ENCODE peak calls at places on chromosomes 6 and 20, in five cellular contexts. F is A549, S is suprapubic skin, W is ovary, D is prostate gland. R is an unnamed sample.

GRCh38 chr20:62361799-62362589 is 5.1 kb downstream of the LAMA5 start:
- DNase-seq in F (peak), S (no peak), W (no peak), D (peak), R (no peak)

GRCh38 chr6:42742116-42742894 is 3.6 kb downstream of the TBCC start:
- DNase-seq in F (no peak), S (no peak), W (no peak), D (no peak), R (no peak)

GRCh38 chr6:21371676-21372161 is 221.8 kb upstream of the SOX4 start:
- DNase-seq in F (peak), S (no peak), W (no peak), D (no peak), R (no peak)

GRCh38 chr6:157982580-157983438 is 1.1 kb downstream of the SYNJ2 start:
- DNase-seq in F (peak), S (peak), W (no peak), D (no peak), R (no peak)

GRCh38 chr6:74001091-74001490 is 305.1 kb downstream of the CD109 start:
- DNase-seq in F (no peak), S (no peak), W (no peak), D (no peak), R (no peak)

GRCh38 chr6:118309337-118310093 is 238.6 kb upstream of the PLN start:
- DNase-seq in F (no peak), S (no peak), W (no peak), D (no peak), R (no peak)

GRCh38 chr20:3680701-3681351 is 984 bp downstream of the ADAM33 start:
- DNase-seq in F (no peak), S (no peak), W (no peak), D (no peak), R (no peak)

GRCh38 chr6:26501482-26501986 is 1.4 kb downstream of the BTN1A1 start:
- DNase-seq in F (no peak), S (no peak), W (peak), D (no peak), R (no peak)

GRCh38 chr20:13261460-13262301 is 40.6 kb downstream of the ISM1 start:
- DNase-seq in F (peak), S (no peak), W (no peak), D (no peak), R (peak)

GRCh38 chr6:113281014-113281810 is 575.9 kb upstream of the MARCKS start:
- DNase-seq in F (peak), S (no peak), W (no peak), D (no peak), R (no peak)

GRCh38 chr20:54284928-54285704 is 77.2 kb downstream of the PFDN4 start:
- DNase-seq in F (no peak), S (no peak), W (no peak), D (no peak), R (no peak)

GRCh38 chr20:46209930-46210671 is 92.0 kb downstream of the CD40 start:
- DNase-seq in F (no peak), S (no peak), W (peak), D (no peak), R (no peak)

GRCh38 chr6:44278774-44279697 is 8.8 kb downstream of the TMEM151B start:
- DNase-seq in F (no peak), S (no peak), W (no peak), D (no peak), R (no peak)

GRCh38 chr6:166334878-166335277 is 7.5 kb downstream of the SFT2D1 start:
- DNase-seq in F (no peak), S (no peak), W (no peak), D (no peak), R (no peak)

GRCh38 chr6:27754408-27754782 is 157.8 kb downstream of the OR2B2 start:
- DNase-seq in F (no peak), S (no peak), W (no peak), D (no peak), R (no peak)

GRCh38 chr6:27759930-27760329 is 152.3 kb downstream of the OR2B2 start:
- DNase-seq in F (no peak), S (no peak), W (no peak), D (no peak), R (no peak)

GRCh38 chr6:27755768-27756167 is 156.4 kb downstream of the OR2B2 start:
- DNase-seq in F (no peak), S (no peak), W (no peak), D (no peak), R (no peak)

GRCh38 chr6:27758471-27758870 is 153.7 kb downstream of the OR2B2 start:
- DNase-seq in F (no peak), S (no peak), W (no peak), D (no peak), R (no peak)

GRCh38 chr6:27757307-27757706 is 154.9 kb downstream of the OR2B2 start:
- DNase-seq in F (no peak), S (no peak), W (peak), D (peak), R (no peak)
- TF ChIP-seq POLR2A in F (no peak), S (no peak), W (no peak), D (no peak), R (no peak)

GRCh38 chr6:159801935-159802334 is 1.9 kb downstream of the PNLDC1 start:
- DNase-seq in F (no peak), S (no peak), W (no peak), D (no peak), R (no peak)

GRCh38 chr6:159804504-159804903 is 4.4 kb downstream of the PNLDC1 start:
- DNase-seq in F (no peak), S (no peak), W (no peak), D (no peak), R (no peak)

GRCh38 chr6:159805418-159806020 is 5.4 kb downstream of the PNLDC1 start:
- DNase-seq in F (no peak), S (no peak), W (no peak), D (no peak), R (no peak)

GRCh38 chr6:159797554-159797953 is 2.5 kb upstream of the PNLDC1 start:
- DNase-seq in F (no peak), S (no peak), W (no peak), D (no peak), R (no peak)

GRCh38 chr6:159800141-159800865 is at the start of gene PNLDC1:
- DNase-seq in F (no peak), S (no peak), W (no peak), D (no peak), R (no peak)
- H3K4me3 ChIP-seq in F (no peak), S (no peak), W (no peak), D (no peak), R (no peak)

DNA sequence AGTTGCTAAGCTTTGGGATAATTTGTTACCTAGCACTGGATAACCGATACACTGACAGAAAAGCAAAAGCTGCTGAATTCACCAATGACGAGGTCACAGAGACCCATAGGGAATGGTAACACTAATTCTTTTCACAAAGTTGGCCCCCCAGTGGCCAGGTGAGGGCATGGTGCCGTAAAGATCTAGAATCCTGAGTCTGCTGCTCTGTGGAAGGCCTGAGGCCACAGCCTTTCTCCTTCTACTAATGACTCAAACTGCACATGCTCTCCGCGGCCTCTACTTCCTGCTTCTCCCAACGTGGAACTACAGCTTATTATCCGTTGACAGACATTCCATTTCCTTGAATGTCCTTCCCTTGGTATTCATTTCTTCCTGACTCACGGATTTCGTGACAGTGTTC is 127.1 kb downstream of the OPRM1 start:
- DNase-seq in F (no peak), S (no peak), W (no peak), D (no peak), R (no peak)
- TF ChIP-seq CTCF in F (no peak), S (no peak), W (no peak), D (no peak), R (no peak)

GRCh38 chr6:91704531-91704930 is 1117.7 kb upstream of the MAP3K7 start:
- DNase-seq in F (no peak), S (no peak), W (no peak), D (no peak), R (no peak)
- TF ChIP-seq POLR2A in F (no peak), S (no peak), W (no peak), D (no peak), R (no peak)

GRCh38 chr6:16420332-16420714 is 181.9 kb downstream of the GMPR start:
- DNase-seq in F (no peak), S (no peak), W (no peak), D (no peak), R (no peak)

GRCh38 chr6:16420715-16421461 is 182.5 kb downstream of the GMPR start:
- DNase-seq in F (no peak), S (no peak), W (no peak), D (peak), R (no peak)

GRCh38 chr6:16419636-16420331 is 181.4 kb downstream of the GMPR start:
- DNase-seq in F (no peak), S (no peak), W (no peak), D (no peak), R (no peak)

GRCh38 chr6:16426241-16426640 is 187.9 kb downstream of the GMPR start:
- DNase-seq in F (no peak), S (no peak), W (no peak), D (no peak), R (no peak)

GRCh38 chr6:16421462-16421960 is 183.1 kb downstream of the GMPR start:
- DNase-seq in F (no peak), S (no peak), W (no peak), D (no peak), R (no peak)
- H3K4me3 ChIP-seq in F (no peak), S (no peak), W (no peak), D (no peak), R (no peak)

GRCh38 chr6:7749493-7749892 is 23.6 kb downstream of the BMP6 start:
- DNase-seq in F (no peak), S (no peak), W (no peak), D (no peak), R (no peak)

GRCh38 chr6:7747901-7748504 is 22.1 kb downstream of the BMP6 start:
- DNase-seq in F (no peak), S (no peak), W (no peak), D (no peak), R (no peak)

GRCh38 chr6:7747433-7747832 is 21.5 kb downstream of the BMP6 start:
- DNase-seq in F (no peak), S (no peak), W (no peak), D (no peak), R (no peak)

GRCh38 chr6:7745942-7746341 is 20.0 kb downstream of the BMP6 start:
- DNase-seq in F (no peak), S (no peak), W (no peak), D (no peak), R (no peak)

GRCh38 chr6:7747016-7747415 is 21.1 kb downstream of the BMP6 start:
- DNase-seq in F (no peak), S (no peak), W (no peak), D (no peak), R (no peak)
- TF ChIP-seq CTCF in F (no peak), S (no peak), W (no peak), D (no peak), R (no peak)